ENCODE peak calls at places on chromosomes 2 and 18, in four cellular contexts. V, J, A and Z are unnamed samples.

GRCh38 chr2:192148620-192149321 is 46.0 kb downstream of the TMEFF2 start:
- DNase-seq in A (peak; percentile 50), J (peak; percentile 69), V (no peak), Z (peak; percentile 70)

GRCh38 chr2:118576109-118576855 is 271.2 kb downstream of the EN1 start:
- DNase-seq in J (no peak), A (no peak), V (no peak), Z (peak; percentile 47)

GRCh38 chr2:233023761-233024410 is 8.6 kb upstream of the NEU2 start:
- DNase-seq in J (no peak), A (no peak), V (no peak), Z (no peak)

GRCh38 chr2:241953324-241953851 is 83.9 kb downstream of the RTP5 start:
- DNase-seq in V (peak; percentile 43), J (no peak), A (no peak), Z (no peak)

GRCh38 chr2:226796012-226796839 is 3.4 kb downstream of the IRS1 start:
- DNase-seq in J (peak; percentile 17), V (no peak), A (no peak), Z (no peak)

GRCh38 chr2:152847067-152847466 is 128.6 kb downstream of the ARL6IP6 start:
- DNase-seq in J (no peak), V (no peak), A (peak; percentile 54), Z (peak; percentile 52)

GRCh38 chr2:239211391-239212094 is 189.3 kb downstream of the HDAC4 start:
- DNase-seq in J (no peak), A (no peak), V (no peak), Z (peak; percentile 29)

GRCh38 chr2:660477-661214 is 16.6 kb downstream of the TMEM18 start:
- DNase-seq in J (no peak), A (no peak), V (no peak), Z (no peak)

GRCh38 chr2:96984300-96984699 is 2.1 kb downstream of the FAM178B start:
- DNase-seq in A (no peak), V (no peak), J (no peak), Z (no peak)

GRCh38 chr2:233013027-233013461 is at the start of gene NGEF:
- DNase-seq in J (no peak), V (peak; percentile 91), A (no peak), Z (no peak)

GRCh38 chr2:101426808-101427207 is 39.5 kb upstream of the CREG2 start:
- DNase-seq in J (no peak), V (no peak), A (no peak), Z (no peak)

GRCh38 chr2:25614711-25615110 is 58.7 kb downstream of the DTNB start:
- DNase-seq in J (peak; percentile 46), V (no peak), A (no peak), Z (no peak)

GRCh38 chr18:12595571-12596255 is 62.2 kb downstream of the SPIRE1 start:
- DNase-seq in V (no peak), J (no peak), A (no peak), Z (no peak)

GRCh38 chr18:23077493-23078256 is 57.6 kb upstream of the CABLES1 start:
- DNase-seq in A (peak; percentile 35), J (no peak), V (peak; percentile 67), Z (no peak)

GRCh38 chr2:214542866-214543265 is 132.0 kb downstream of the VWC2L start:
- DNase-seq in J (peak; percentile 65), A (no peak), V (no peak), Z (no peak)

GRCh38 chr2:149819356-149819957 is 231.9 kb upstream of the MMADHC start:
- DNase-seq in A (no peak), J (no peak), V (no peak), Z (no peak)

GRCh38 chr2:235618039-235618438 is 124.2 kb downstream of the AGAP1 start:
- DNase-seq in V (no peak), J (peak; percentile 73), A (peak; percentile 69), Z (peak; percentile 80)

GRCh38 chr2:233061591-233062446 is 1.7 kb downstream of the INPP5D start:
- DNase-seq in A (no peak), V (peak; percentile 82), J (peak; percentile 42), Z (no peak)

GRCh38 chr2:207155516-207155915 is 10.2 kb downstream of the KLF7 start:
- DNase-seq in A (peak; percentile 3), J (no peak), V (no peak), Z (no peak)

GRCh38 chr18:43664487-43665008 is 387.3 kb upstream of the SYT4 start:
- DNase-seq in A (no peak), V (no peak), J (peak; percentile 25), Z (peak; percentile 2)

GRCh38 chr2:129277188-129277587 is 702.3 kb upstream of the RAB6C start:
- DNase-seq in A (no peak), V (no peak), J (no peak), Z (no peak)

GRCh38 chr2:96951125-96951654 is 35.2 kb downstream of the FAM178B start:
- DNase-seq in J (peak; percentile 70), V (peak; percentile 86), A (peak; percentile 55), Z (peak; percentile 38)

GRCh38 chr2:46850742-46851141 is 64.9 kb downstream of the MCFD2 start:
- DNase-seq in A (peak; percentile 93), V (no peak), J (peak; percentile 88), Z (peak; percentile 98)

GRCh38 chr2:73451263-73451972 is 65.8 kb downstream of the ALMS1 start:
- DNase-seq in A (no peak), V (no peak), J (no peak), Z (no peak)

GRCh38 chr2:211093743-211094303 is 537.4 kb downstream of the CPS1 start:
- DNase-seq in A (peak; percentile 9), J (peak; percentile 39), V (no peak), Z (no peak)

GRCh38 chr2:204321910-204322765 is 223.1 kb upstream of the PARD3B start:
- DNase-seq in J (peak; percentile 27), V (no peak), A (peak; percentile 89), Z (peak; percentile 39)

GRCh38 chr2:65431417-65432226 is 777 bp downstream of the SPRED2 start:
- DNase-seq in A (peak; percentile 36), V (peak; percentile 65), J (peak; percentile 59), Z (peak; percentile 39)

GRCh38 chr2:46915281-46915810 is at the start of gene MCFD2:
- DNase-seq in A (peak; percentile 32), V (peak; percentile 56), J (peak; percentile 23), Z (no peak)

GRCh38 chr2:184372484-184372883 is 225.8 kb upstream of the ZNF804A start:
- DNase-seq in A (no peak), V (no peak), J (no peak), Z (no peak)

GRCh38 chr2:120751553-120751952 is 15.9 kb downstream of the GLI2 start:
- DNase-seq in A (peak; percentile 48), J (peak; percentile 72), V (no peak), Z (no peak)

GRCh38 chr18:57921708-57922107 is 118.6 kb upstream of the ATP8B1 start:
- DNase-seq in V (peak; percentile 54), A (peak; percentile 27), J (peak; percentile 35), Z (no peak)

GRCh38 chr18:13222371-13223281 is 4.1 kb downstream of the LDLRAD4 start:
- DNase-seq in V (peak; percentile 83), A (peak; percentile 17), J (peak; percentile 31), Z (peak; percentile 40)

GRCh38 chr2:52474091-52474490 is 1293.5 kb upstream of the CHAC2 start:
- DNase-seq in A (no peak), J (no peak), V (no peak), Z (no peak)

GRCh38 chr2:176281267-176281666 is 12.0 kb downstream of the MTX2 start:
- DNase-seq in J (no peak), A (no peak), V (no peak), Z (peak; percentile 14)

GRCh38 chr2:60867007-60867406 is 14.4 kb upstream of the REL start:
- DNase-seq in A (no peak), J (no peak), V (no peak), Z (no peak)
- H3K4me3 ChIP-seq in A (no peak overlapping the region), J (no peak overlapping the region), V (no peak overlapping the region), Z (no peak overlapping the region)

GRCh38 chr2:70039366-70039765 is 47.9 kb upstream of the PCBP1 start:
- DNase-seq in A (no peak), V (no peak), J (no peak), Z (no peak)
- TF ChIP-seq CTCF in A (no peak), V (no peak), J (no peak), Z (no peak)

DNA sequence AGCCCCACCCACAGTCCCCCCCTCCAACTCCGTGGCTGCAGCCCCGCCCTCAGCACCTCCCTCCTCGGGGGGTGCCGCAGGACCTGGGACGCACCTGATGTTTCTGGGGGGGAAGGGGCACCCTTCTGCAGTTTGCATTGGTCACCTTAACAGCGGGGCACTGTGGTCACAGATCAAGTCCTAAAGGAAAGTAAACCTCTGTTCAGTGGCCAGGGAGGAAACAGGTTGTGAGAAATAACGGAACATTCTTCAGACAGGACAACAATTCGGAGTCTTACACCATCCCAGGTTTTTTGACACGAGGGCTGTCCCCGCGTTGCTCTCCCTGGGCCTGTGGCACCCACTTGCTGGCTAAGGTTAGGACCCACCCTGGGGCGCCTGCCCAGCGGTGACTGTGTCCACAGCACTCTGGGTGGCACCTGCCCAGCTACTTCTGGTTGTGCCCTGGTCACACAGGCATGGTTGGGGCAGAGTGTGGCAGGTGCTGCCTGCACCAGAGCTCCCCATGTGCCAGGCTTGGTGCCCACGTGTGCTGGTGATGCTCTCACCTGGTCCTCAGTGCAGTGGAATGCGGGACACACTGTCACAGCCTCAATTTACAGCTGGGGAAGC is 93.5 kb upstream of the OTOS start:
- DNase-seq in J (no peak), V (peak; percentile 44), A (no peak), Z (no peak)
- H3K4me3 ChIP-seq in J (no peak overlapping the region), V (no peak overlapping the region), A (no peak overlapping the region), Z (no peak overlapping the region)

DNA sequence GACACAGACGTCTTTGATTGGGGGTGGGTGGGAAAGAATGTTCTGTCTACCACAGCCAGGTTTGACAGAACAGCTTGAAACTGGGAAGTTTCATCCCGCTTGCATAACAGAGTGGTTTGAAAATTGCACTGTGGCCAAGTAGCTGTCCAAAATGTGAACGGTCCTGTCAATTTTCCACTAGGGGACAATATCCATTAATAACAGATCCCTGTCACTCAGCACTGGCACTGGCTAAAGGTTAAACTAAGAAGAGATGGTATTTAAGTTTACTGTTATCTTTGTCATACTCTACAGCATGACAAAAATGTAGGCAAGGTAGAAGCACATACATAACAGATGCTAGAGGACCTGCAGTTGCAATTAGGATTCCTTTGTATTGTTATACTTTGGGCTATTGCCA is 55.6 kb upstream of the ACMSD start:
- DNase-seq in J (peak; percentile 47), A (peak; percentile 23), V (no peak), Z (no peak)
- TF ChIP-seq CTCF in J (peak; percentile 41), A (peak; percentile 3), V (no peak), Z (no peak)

DNA sequence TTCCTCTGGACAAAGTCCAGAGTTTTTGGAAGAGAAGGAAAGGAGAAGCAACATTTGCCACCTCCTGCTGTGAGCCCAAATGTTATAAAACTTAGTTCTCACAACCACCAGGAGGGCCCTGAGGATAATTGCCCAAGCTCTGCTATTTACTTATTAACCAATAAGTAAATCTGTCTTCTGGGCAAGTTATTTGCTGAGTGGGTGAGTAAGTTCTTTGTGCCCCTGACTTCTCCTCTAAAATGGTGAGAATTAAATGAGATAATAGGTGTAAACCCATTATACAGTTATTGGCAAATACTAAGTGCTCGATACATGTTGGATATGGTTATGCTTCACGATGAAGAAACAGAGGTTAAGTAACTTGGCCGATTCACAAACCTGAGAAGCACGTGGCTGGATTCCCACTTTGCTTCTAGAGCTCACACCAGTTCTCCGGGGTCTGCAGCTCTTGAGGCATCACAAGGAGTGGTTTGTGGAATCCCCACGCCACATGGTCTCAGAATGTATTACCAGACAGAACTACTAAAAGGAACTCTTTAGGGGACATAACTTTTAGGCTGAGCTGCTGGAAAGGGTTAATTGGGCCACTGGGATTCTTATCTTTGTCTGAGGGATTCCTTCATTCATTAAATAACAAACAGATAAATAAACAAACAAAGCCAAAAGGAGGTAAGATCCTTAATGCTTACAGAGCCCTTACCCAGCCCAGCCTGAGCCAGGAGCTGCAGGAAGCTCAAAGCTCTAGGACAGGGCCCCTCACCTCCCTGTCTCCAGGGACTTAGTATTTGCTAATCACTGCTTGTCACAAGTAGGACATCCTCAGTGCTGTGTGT is 164.2 kb downstream of the MYCN start:
- DNase-seq in J (no peak), V (no peak), A (no peak), Z (no peak)
- H3K4me3 ChIP-seq in J (no peak overlapping the region), V (no peak overlapping the region), A (no peak overlapping the region), Z (no peak overlapping the region)